ENCODE peak calls at places on chromosomes 4 and X, in eight cellular contexts. F is endothelial cell; B is NCI-H1105; P is left ventricle myocardium inferior; Y is CD8-positive, alpha-beta T cell; D is WTC11; M is AG08395; C is GM04503. U is an unnamed sample.

GRCh38 chr4:149749769-149750168 is 65.9 kb downstream of the IQCM start:
- DNase-seq in F (no peak), B (no peak), P (no peak), Y (no peak), D (no peak), M (no peak), C (no peak), U (no peak)

GRCh38 chr4:149972407-149972806 is 105.8 kb upstream of the DCLK2 start:
- DNase-seq in F (no peak), B (no peak), P (no peak), Y (no peak), D (no peak), M (no peak), C (no peak), U (no peak)

GRCh38 chr4:108783666-108784463 is 21.0 kb upstream of the ETNPPL start:
- DNase-seq in F (no peak), B (no peak), P (no peak), Y (no peak), D (no peak), M (no peak), C (no peak), U (no peak)

GRCh38 chr4:18816228-18816891 is 794.8 kb upstream of the LCORL start:
- DNase-seq in F (no peak), B (no peak), P (no peak), Y (no peak), D (no peak), M (no peak), C (no peak), U (no peak)

GRCh38 chrX:109472939-109473713 is 8.8 kb downstream of the GUCY2F start:
- DNase-seq in F (peak; percentile 33), B (no peak), P (no peak), Y (no peak), D (peak; percentile 50), M (peak; percentile 5), C (no peak), U (peak; percentile 34)

GRCh38 chr4:152817331-152817730 is 37.6 kb downstream of the ARFIP1 start:
- DNase-seq in F (no peak), B (no peak), P (no peak), Y (no peak), D (no peak), M (no peak), C (peak; percentile 25), U (no peak)

GRCh38 chr4:47694322-47694721 is 143.5 kb downstream of the CORIN start:
- DNase-seq in F (no peak), B (no peak), P (no peak), Y (no peak), D (no peak), M (no peak), C (no peak), U (no peak)

GRCh38 chrX:110414679-110415439 is 56.2 kb downstream of the RTL9 start:
- DNase-seq in F (no peak), B (no peak), P (no peak), Y (no peak), D (no peak), M (peak; percentile 59), C (peak; percentile 64), U (no peak)

GRCh38 chr4:184100297-184100885 is 117.3 kb downstream of the ENPP6 start:
- DNase-seq in F (peak; percentile 66), B (no peak), P (peak; percentile 72), Y (peak; percentile 13), D (no peak), M (no peak), C (no peak), U (peak; percentile 94)

GRCh38 chr4:176436500-176436973 is 116.8 kb downstream of the SPCS3 start:
- DNase-seq in F (no peak), B (no peak), P (no peak), Y (no peak), D (no peak), M (peak; percentile 60), C (no peak), U (no peak)

GRCh38 chr4:67054901-67055300 is 490.4 kb downstream of the CENPC start:
- DNase-seq in F (no peak), B (no peak), P (no peak), Y (no peak), D (no peak), M (no peak), C (no peak), U (no peak)

GRCh38 chr4:42397256-42397634 is at the start of gene SHISA3:
- DNase-seq in F (peak; percentile 40), B (no peak), P (peak; percentile 56), Y (no peak), D (peak; percentile 58), M (no peak), C (no peak), U (peak; percentile 80)

GRCh38 chrX:78979789-78980464 is 34.7 kb downstream of the P2RY10 start:
- DNase-seq in F (no peak), B (no peak), P (no peak), Y (no peak), D (no peak), M (no peak), C (no peak), U (no peak)

U was measured in H7.